ENCODE peak calls at places on chromosome 1, in ten cellular contexts. A, T, D, E, I, C, Q, V, J and Y are unnamed samples.

GRCh38 chr1:22830131-22830566 is 119.5 kb downstream of the EPHB2 start:
- DNase-seq in T (no peak), Q (no peak), A (no peak), E (no peak), V (no peak), J (no peak), D (no peak), C (no peak), I (no peak), Y (no peak)

GRCh38 chr1:111707906-111708305 is 31.3 kb downstream of the INKA2 start:
- DNase-seq in I (no peak), C (no peak), J (peak; percentile 25), A (no peak), D (no peak), Q (no peak), E (no peak), T (no peak), V (no peak), Y (no peak)

GRCh38 chr1:41330588-41331545 is 30.4 kb upstream of the FOXO6 start:
- DNase-seq in A (no peak), V (no peak), D (no peak), C (no peak), I (no peak), T (no peak), E (no peak), Q (no peak), J (no peak), Y (peak; percentile 30)

GRCh38 chr1:22555386-22555656 is 8.0 kb upstream of the EPHA8 start:
- DNase-seq in J (no peak), Q (no peak), V (no peak), D (no peak), I (no peak), T (no peak), C (no peak), A (no peak), E (no peak), Y (no peak)

GRCh38 chr1:150150511-150151021 is 850 bp downstream of the PLEKHO1 start:
- DNase-seq in E (peak; percentile 43), J (no peak), A (peak; percentile 35), D (no peak), T (no peak), I (no peak), Q (peak; percentile 38), C (no peak), V (peak; percentile 41), Y (no peak)

GRCh38 chr1:13832100-13832499 is 132.1 kb downstream of the PRDM2 start:
- DNase-seq in C (no peak), I (no peak), T (no peak), V (no peak), A (no peak), J (no peak), E (no peak), D (no peak), Q (no peak), Y (no peak)

GRCh38 chr1:74422379-74423155 is 89.8 kb downstream of the LRRC53 start:
- DNase-seq in J (no peak), E (no peak), Q (no peak), V (no peak), D (no peak), T (no peak), A (no peak), I (no peak), C (no peak), Y (no peak)

GRCh38 chr1:10782491-10783244 is 13.8 kb downstream of the CASZ1 start:
- DNase-seq in A (no peak), V (no peak), E (no peak), I (no peak), D (no peak), Q (no peak), C (no peak), T (no peak), J (no peak), Y (no peak)

GRCh38 chr1:15158506-15159165 is 5.1 kb downstream of the TMEM51 start:
- DNase-seq in Q (no peak), I (no peak), T (peak; percentile 44), C (no peak), A (peak; percentile 73), E (no peak), D (no peak), J (no peak), V (no peak), Y (no peak)